ENCODE peak calls at places on chromosome X, in seven cellular contexts. B, U, K, F, Z, E and X are unnamed samples.

GRCh38 chrX:111869639-111870034 is 6.3 kb upstream of the TRPC5OS start:
- DNase-seq in B (peak), U (peak), K (peak), F (no peak), Z (no peak), E (peak), X (peak)

GRCh38 chrX:139077303-139078131 is 366.0 kb upstream of the FGF13 start:
- DNase-seq in B (peak), U (no peak), K (no peak), F (no peak), Z (no peak), E (peak), X (no peak)

GRCh38 chrX:40153335-40154221 is 55.8 kb upstream of the BCOR start:
- DNase-seq in B (no peak), U (peak), K (peak), F (peak), Z (peak), E (no peak), X (peak)

GRCh38 chrX:106932492-106932923 is 12.3 kb downstream of the CLDN2 start:
- DNase-seq in B (no peak), U (no peak), K (peak), F (no peak), Z (no peak), E (no peak), X (no peak)

GRCh38 chrX:129769467-129770154 is 10.1 kb upstream of the SASH3 start:
- DNase-seq in B (no peak), U (peak), K (no peak), F (no peak), Z (peak), E (no peak), X (peak)

GRCh38 chrX:128020701-128021100 is 31.5 kb downstream of the ACTRT1 start:
- DNase-seq in B (peak), U (no peak), K (peak), F (no peak), Z (no peak), E (peak), X (no peak)

GRCh38 chrX:21778236-21778635 is 20.3 kb upstream of the SMPX start:
- DNase-seq in B (no peak), U (no peak), K (no peak), F (no peak), Z (no peak), E (no peak), X (no peak)

GRCh38 chrX:131795442-131796229 is 227.5 kb upstream of the STK26 start:
- DNase-seq in B (no peak), U (no peak), K (no peak), F (no peak), Z (no peak), E (no peak), X (no peak)

GRCh38 chrX:29903365-29903764 is 312.0 kb upstream of the MAGEB2 start:
- DNase-seq in B (no peak), U (no peak), K (peak), F (no peak), Z (no peak), E (peak), X (no peak)
- TF ChIP-seq CTCF in B (peak), U (no peak), K (peak), F (no peak), Z (no peak), E (peak), X (peak)

DNA sequence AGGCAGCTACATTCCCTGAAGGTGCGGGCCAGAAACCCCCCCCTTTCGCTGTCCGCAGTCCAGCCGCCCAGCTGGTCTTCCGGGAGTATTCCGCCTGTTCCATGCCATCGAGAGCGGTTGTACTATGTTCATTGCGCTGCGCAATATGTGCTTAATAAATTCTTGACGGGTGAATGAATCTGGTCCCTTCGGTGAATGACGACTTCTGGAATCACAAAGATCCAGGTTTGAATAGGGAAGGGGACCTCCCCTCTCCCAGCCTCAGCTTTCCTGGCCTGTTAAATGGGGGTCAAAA is 777 bp upstream of the TFE3 start:
- DNase-seq in B (no peak), U (no peak), K (no peak), F (no peak), Z (no peak), E (no peak), X (no peak)
- TF ChIP-seq CTCF in B (no peak), U (no peak), K (no peak), F (no peak), Z (no peak), E (no peak), X (no peak)

GRCh38 chrX:121479406-121479805 is 432.0 kb downstream of the GLUD2 start:
- DNase-seq in B (no peak), U (no peak), K (no peak), F (no peak), Z (no peak), E (no peak), X (no peak)
- TF ChIP-seq CTCF in B (no peak), U (no peak), K (no peak), F (no peak), Z (no peak), E (no peak), X (no peak)

GRCh38 chrX:136711147-136711546 is 63.2 kb downstream of the CD40LG start:
- DNase-seq in B (no peak), U (peak), K (peak), F (peak), Z (peak), E (peak), X (no peak)
- TF ChIP-seq CTCF in B (no peak), U (no peak), K (peak), F (no peak), Z (peak), E (peak), X (peak)